ENCODE peak calls at places on chromosomes 5 and 9, in ten cellular contexts. One of them, this sample, is unnamed.

GRCh38 chr5:77066823-77067442 is 20.2 kb downstream of the ZBED3 start:
- DNase-seq in nephron progenitor cell: no peak
- DNase-seq in AG10803: peak; percentile 82
- DNase-seq in endothelial cell: no peak
- DNase-seq in GM20000: no peak
- DNase-seq in GM13976: no peak
- DNase-seq in esophagus squamous epithelium: no peak
- DNase-seq in AG09309: peak; percentile 34
- DNase-seq in A549: no peak
- DNase-seq in GM13977: no peak
- DNase-seq in this sample: no peak

GRCh38 chr5:76290321-76290757 is 112.7 kb upstream of the IQGAP2 start:
- DNase-seq in nephron progenitor cell: no peak
- DNase-seq in AG10803: no peak
- DNase-seq in endothelial cell: no peak
- DNase-seq in GM20000: no peak
- DNase-seq in GM13976: no peak
- DNase-seq in esophagus squamous epithelium: no peak
- DNase-seq in AG09309: no peak
- DNase-seq in A549: no peak
- DNase-seq in GM13977: no peak
- DNase-seq in this sample: no peak

GRCh38 chr5:395156-395920 is 47.6 kb upstream of the EXOC3 start:
- DNase-seq in nephron progenitor cell: no peak
- DNase-seq in AG10803: peak; percentile 97
- DNase-seq in endothelial cell: no peak
- DNase-seq in GM20000: no peak
- DNase-seq in GM13976: no peak
- DNase-seq in esophagus squamous epithelium: no peak
- DNase-seq in AG09309: peak; percentile 92
- DNase-seq in A549: no peak
- DNase-seq in GM13977: no peak
- DNase-seq in this sample: peak; percentile 55

GRCh38 chr5:109418752-109419352 is 9.1 kb upstream of the PJA2 start:
- DNase-seq in nephron progenitor cell: no peak
- DNase-seq in AG10803: peak; percentile 4
- DNase-seq in endothelial cell: no peak
- DNase-seq in GM20000: no peak
- DNase-seq in GM13976: no peak
- DNase-seq in esophagus squamous epithelium: no peak
- DNase-seq in AG09309: no peak
- DNase-seq in A549: no peak
- DNase-seq in GM13977: no peak
- DNase-seq in this sample: no peak

GRCh38 chr9:137017791-137018497 is 10.1 kb downstream of the ABCA2 start:
- DNase-seq in nephron progenitor cell: no peak
- DNase-seq in AG10803: no peak
- DNase-seq in endothelial cell: no peak
- DNase-seq in GM20000: no peak
- DNase-seq in GM13976: no peak
- DNase-seq in esophagus squamous epithelium: no peak
- DNase-seq in AG09309: no peak
- DNase-seq in A549: no peak
- DNase-seq in GM13977: no peak
- DNase-seq in this sample: no peak

GRCh38 chr5:34577267-34577666 is 78.9 kb upstream of the RAI14 start:
- DNase-seq in nephron progenitor cell: no peak
- DNase-seq in AG10803: no peak
- DNase-seq in endothelial cell: no peak
- DNase-seq in GM20000: no peak
- DNase-seq in GM13976: no peak
- DNase-seq in esophagus squamous epithelium: no peak
- DNase-seq in AG09309: no peak
- DNase-seq in A549: no peak
- DNase-seq in GM13977: no peak
- DNase-seq in this sample: no peak

GRCh38 chr5:20556364-20556763 is 568.4 kb upstream of the CDH18 start:
- DNase-seq in nephron progenitor cell: no peak
- DNase-seq in AG10803: no peak
- DNase-seq in endothelial cell: no peak
- DNase-seq in GM20000: no peak
- DNase-seq in GM13976: no peak
- DNase-seq in esophagus squamous epithelium: no peak
- DNase-seq in AG09309: no peak
- DNase-seq in A549: peak; percentile 24
- DNase-seq in GM13977: no peak
- DNase-seq in this sample: no peak

GRCh38 chr9:106773750-106774149 is 89.2 kb upstream of the ZNF462 start:
- DNase-seq in nephron progenitor cell: no peak
- DNase-seq in AG10803: no peak
- DNase-seq in endothelial cell: no peak
- DNase-seq in GM20000: no peak
- DNase-seq in GM13976: no peak
- DNase-seq in esophagus squamous epithelium: no peak
- DNase-seq in AG09309: no peak
- DNase-seq in A549: no peak
- DNase-seq in GM13977: no peak
- DNase-seq in this sample: no peak

GRCh38 chr9:78782234-78782633 is 485.3 kb downstream of the PSAT1 start:
- DNase-seq in nephron progenitor cell: no peak
- DNase-seq in AG10803: no peak
- DNase-seq in endothelial cell: no peak
- DNase-seq in GM20000: no peak
- DNase-seq in GM13976: no peak
- DNase-seq in esophagus squamous epithelium: no peak
- DNase-seq in AG09309: no peak
- DNase-seq in A549: no peak
- DNase-seq in GM13977: no peak
- DNase-seq in this sample: no peak

GRCh38 chr9:78782858-78783257 is 485.9 kb downstream of the PSAT1 start:
- DNase-seq in nephron progenitor cell: no peak
- DNase-seq in AG10803: no peak
- DNase-seq in endothelial cell: no peak
- DNase-seq in GM20000: no peak
- DNase-seq in GM13976: no peak
- DNase-seq in esophagus squamous epithelium: no peak
- DNase-seq in AG09309: no peak
- DNase-seq in A549: no peak
- DNase-seq in GM13977: no peak
- DNase-seq in this sample: no peak

GRCh38 chr9:78781681-78782080 is 484.8 kb downstream of the PSAT1 start:
- DNase-seq in nephron progenitor cell: no peak
- DNase-seq in AG10803: no peak
- DNase-seq in endothelial cell: no peak
- DNase-seq in GM20000: no peak
- DNase-seq in GM13976: no peak
- DNase-seq in esophagus squamous epithelium: no peak
- DNase-seq in AG09309: no peak
- DNase-seq in A549: peak; percentile 5
- DNase-seq in GM13977: no peak
- DNase-seq in this sample: no peak

GRCh38 chr9:78786794-78787193 is 489.9 kb downstream of the PSAT1 start:
- DNase-seq in nephron progenitor cell: no peak
- DNase-seq in AG10803: peak; percentile 62
- DNase-seq in endothelial cell: no peak
- DNase-seq in GM20000: no peak
- DNase-seq in GM13976: no peak
- DNase-seq in esophagus squamous epithelium: no peak
- DNase-seq in AG09309: no peak
- DNase-seq in A549: peak; percentile 15
- DNase-seq in GM13977: no peak
- DNase-seq in this sample: no peak

DNA sequence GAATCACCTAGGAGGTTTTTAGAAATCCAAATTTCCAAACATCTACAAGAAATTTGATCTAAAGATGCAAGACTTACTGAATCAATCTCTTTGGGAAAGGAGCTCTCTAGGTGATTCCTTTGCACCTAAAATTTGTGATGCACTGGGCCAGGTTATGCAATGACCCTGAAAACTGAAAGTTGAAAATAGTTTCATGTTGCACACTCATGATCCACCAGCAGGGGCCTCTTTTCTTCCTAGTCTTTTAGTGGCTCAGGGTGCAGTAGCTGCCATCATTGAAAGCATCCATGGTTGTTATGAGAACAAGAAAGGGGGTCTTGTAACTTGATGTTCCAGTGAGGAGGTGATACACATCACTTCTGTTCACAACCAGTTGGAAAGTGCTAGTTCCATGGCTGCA is 486.8 kb downstream of the PSAT1 start:
- DNase-seq in nephron progenitor cell: no peak
- DNase-seq in AG10803: no peak
- DNase-seq in endothelial cell: no peak
- DNase-seq in GM20000: no peak
- DNase-seq in GM13976: no peak
- DNase-seq in esophagus squamous epithelium: no peak
- DNase-seq in AG09309: no peak
- DNase-seq in A549: peak; percentile 7
- DNase-seq in GM13977: no peak
- DNase-seq in this sample: no peak
- TF ChIP-seq CTCF in nephron progenitor cell: peak; percentile 31
- TF ChIP-seq CTCF in AG10803: no peak
- TF ChIP-seq CTCF in endothelial cell: peak; percentile 66
- TF ChIP-seq CTCF in GM20000: no peak
- TF ChIP-seq CTCF in GM13976: no peak
- TF ChIP-seq CTCF in esophagus squamous epithelium: no peak
- TF ChIP-seq CTCF in AG09309: peak; percentile 22
- TF ChIP-seq CTCF in A549: no peak
- TF ChIP-seq CTCF in GM13977: no peak
- TF ChIP-seq CTCF in this sample: peak; percentile 62

DNA sequence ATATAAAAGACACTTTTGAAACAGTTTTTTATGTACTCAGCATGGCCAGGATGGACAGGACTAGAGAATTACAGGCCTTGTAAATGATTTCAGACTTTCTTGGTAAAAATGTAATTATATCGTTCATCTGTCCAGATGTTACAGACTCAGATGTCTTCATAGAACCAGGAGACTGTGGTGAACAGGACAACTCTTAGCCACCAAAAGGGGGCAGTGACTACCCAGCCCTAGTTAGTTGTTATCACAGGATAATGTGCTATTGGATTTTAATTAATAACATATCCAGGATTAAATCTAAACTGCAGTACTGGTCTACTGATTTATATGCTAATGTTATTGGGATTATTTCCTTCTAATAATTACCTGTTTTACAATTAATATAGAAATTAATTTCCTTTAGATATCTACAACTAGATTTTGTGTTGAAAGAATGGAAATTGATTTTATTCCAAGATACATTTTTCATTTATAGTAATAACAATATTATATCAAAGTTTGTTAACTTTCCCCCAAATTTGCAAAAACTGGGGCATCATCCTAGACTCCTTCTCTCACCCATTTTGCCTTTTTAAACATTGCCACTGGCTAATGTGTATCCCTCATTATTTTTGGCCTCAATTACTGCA is 99.4 kb downstream of the MTREX start:
- DNase-seq in nephron progenitor cell: no peak
- DNase-seq in AG10803: peak; percentile 75
- DNase-seq in endothelial cell: peak; percentile 16
- DNase-seq in GM20000: no peak
- DNase-seq in GM13976: no peak
- DNase-seq in esophagus squamous epithelium: no peak
- DNase-seq in AG09309: peak; percentile 20
- DNase-seq in A549: peak; percentile 59
- DNase-seq in GM13977: no peak
- DNase-seq in this sample: no peak
- TF ChIP-seq CTCF in nephron progenitor cell: peak; percentile 47
- TF ChIP-seq CTCF in AG10803: peak; percentile 95
- TF ChIP-seq CTCF in endothelial cell: no peak
- TF ChIP-seq CTCF in GM20000: no peak
- TF ChIP-seq CTCF in GM13976: no peak
- TF ChIP-seq CTCF in esophagus squamous epithelium: peak; percentile 56
- TF ChIP-seq CTCF in AG09309: peak; percentile 79
- TF ChIP-seq CTCF in A549: peak; percentile 82
- TF ChIP-seq CTCF in GM13977: peak; percentile 55
- TF ChIP-seq CTCF in this sample: peak; percentile 73

DNA sequence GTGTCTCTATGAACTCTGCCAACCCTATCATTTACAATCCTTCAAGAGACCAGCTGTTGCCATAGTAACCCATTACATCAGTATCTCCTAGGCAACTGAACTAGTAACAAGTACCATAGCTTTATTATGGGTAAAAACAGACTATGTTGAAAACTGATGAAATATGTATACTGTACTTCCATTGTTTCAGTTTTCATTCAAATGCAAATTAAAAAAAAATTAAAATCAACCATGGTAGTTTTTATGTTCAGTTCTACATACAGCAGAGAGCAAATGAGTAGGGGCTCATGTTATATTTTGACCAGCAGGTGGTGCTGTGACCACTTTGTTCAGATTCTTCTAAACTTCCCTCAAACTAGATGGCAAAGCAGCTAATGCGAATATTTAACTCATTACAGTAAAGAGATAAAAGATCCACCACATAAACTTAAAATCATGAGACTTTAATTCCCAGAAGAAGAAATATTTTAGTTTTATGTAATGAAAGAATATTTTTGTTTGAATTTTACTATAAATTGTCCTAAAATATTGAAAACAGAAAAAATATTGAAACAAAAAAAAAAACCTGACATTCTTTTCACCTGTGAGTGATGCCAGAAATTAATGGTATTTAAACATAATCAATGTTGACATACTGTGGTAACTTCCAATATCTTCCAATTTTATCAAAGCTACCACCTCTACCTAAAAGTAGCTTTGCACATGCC is 153.4 kb downstream of the MEF2C start:
- DNase-seq in nephron progenitor cell: peak; percentile 60
- DNase-seq in AG10803: peak; percentile 76
- DNase-seq in endothelial cell: peak; percentile 65
- DNase-seq in GM20000: no peak
- DNase-seq in GM13976: no peak
- DNase-seq in esophagus squamous epithelium: no peak
- DNase-seq in AG09309: peak; percentile 47
- DNase-seq in A549: peak; percentile 75
- DNase-seq in GM13977: no peak
- DNase-seq in this sample: no peak
- TF ChIP-seq CTCF in nephron progenitor cell: peak; percentile 85
- TF ChIP-seq CTCF in AG10803: peak; percentile 82
- TF ChIP-seq CTCF in endothelial cell: peak; percentile 82
- TF ChIP-seq CTCF in GM20000: peak; percentile 43
- TF ChIP-seq CTCF in GM13976: peak; percentile 60
- TF ChIP-seq CTCF in esophagus squamous epithelium: peak; percentile 75
- TF ChIP-seq CTCF in AG09309: peak; percentile 58
- TF ChIP-seq CTCF in A549: peak; percentile 87
- TF ChIP-seq CTCF in GM13977: peak; percentile 68
- TF ChIP-seq CTCF in this sample: peak; percentile 97

DNA sequence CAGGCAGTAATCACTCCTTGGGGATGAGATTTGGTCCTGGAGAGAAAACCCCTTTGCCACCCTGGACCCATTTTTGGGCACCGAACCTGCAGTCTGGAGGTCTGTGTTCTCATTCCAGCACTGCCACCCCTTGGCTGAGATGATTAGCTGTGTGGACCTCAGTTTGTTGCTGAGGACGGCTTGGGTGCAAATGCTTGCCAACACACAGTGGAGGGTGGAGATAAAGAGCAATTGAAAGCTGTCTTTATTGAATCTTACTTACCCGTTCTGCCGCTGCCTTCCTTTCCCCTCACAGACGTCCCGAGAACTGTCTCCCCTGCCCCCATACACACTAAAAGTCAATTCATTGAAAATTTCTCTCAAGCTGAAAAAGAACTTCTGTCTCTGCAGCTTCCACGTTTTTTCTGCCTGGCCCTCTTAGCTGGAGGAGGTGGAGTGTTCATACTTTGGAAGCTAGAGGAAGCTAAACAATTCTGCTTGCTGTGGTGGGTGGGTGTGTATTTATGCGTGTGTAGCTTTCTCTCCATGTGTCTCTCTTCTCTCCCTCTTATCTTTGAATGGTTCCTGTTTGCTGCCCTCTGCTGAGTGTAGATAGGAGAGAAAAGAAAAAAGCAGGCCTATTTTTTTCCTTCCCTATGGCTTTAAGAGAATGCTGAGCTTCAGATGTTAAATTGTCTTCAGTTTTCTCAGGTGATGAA is 6.6 kb downstream of the GALNT10 start:
- DNase-seq in nephron progenitor cell: no peak
- DNase-seq in AG10803: peak; percentile 62
- DNase-seq in endothelial cell: no peak
- DNase-seq in GM20000: no peak
- DNase-seq in GM13976: no peak
- DNase-seq in esophagus squamous epithelium: no peak
- DNase-seq in AG09309: no peak
- DNase-seq in A549: peak; percentile 51
- DNase-seq in GM13977: no peak
- DNase-seq in this sample: no peak
- TF ChIP-seq CTCF in nephron progenitor cell: no peak
- TF ChIP-seq CTCF in AG10803: peak; percentile 62
- TF ChIP-seq CTCF in endothelial cell: no peak
- TF ChIP-seq CTCF in GM20000: no peak
- TF ChIP-seq CTCF in GM13976: peak; percentile 31
- TF ChIP-seq CTCF in esophagus squamous epithelium: no peak
- TF ChIP-seq CTCF in AG09309: peak; percentile 55
- TF ChIP-seq CTCF in A549: peak; percentile 48
- TF ChIP-seq CTCF in GM13977: peak; percentile 58
- TF ChIP-seq CTCF in this sample: peak; percentile 62